ENCODE peak calls at places on chromosomes 2 and 18, in ten cellular contexts. One of them, this sample, is unnamed.
A peak's percentile ranks its signal among the peaks of the same experiment; 100 is the strongest.

GRCh38 chr2:223846524-223846923 is 9.1 kb upstream of the AP1S3 start:
- DNase-seq in AG08395: peak; percentile 84
- DNase-seq in GM20000: no peak
- DNase-seq in transverse colon: no peak
- DNase-seq in H4: peak; percentile 21
- DNase-seq in colonic mucosa: no peak
- DNase-seq in upper lobe of right lung: no peak
- DNase-seq in mesenteric fat pad: no peak
- DNase-seq in right cardiac atrium: no peak
- DNase-seq in IMR-90: peak; percentile 93
- DNase-seq in this sample: no peak

GRCh38 chr2:86035883-86036789 is 69.5 kb downstream of the POLR1A start:
- DNase-seq in AG08395: peak; percentile 87
- DNase-seq in GM20000: peak; percentile 88
- DNase-seq in transverse colon: peak; percentile 80
- DNase-seq in H4: no peak
- DNase-seq in colonic mucosa: peak; percentile 67
- DNase-seq in upper lobe of right lung: peak; percentile 86
- DNase-seq in mesenteric fat pad: no peak
- DNase-seq in right cardiac atrium: peak; percentile 81
- DNase-seq in IMR-90: peak; percentile 86
- DNase-seq in this sample: peak; percentile 95

GRCh38 chr2:171762879-171763573 is 75.8 kb downstream of the DYNC1I2 start:
- DNase-seq in AG08395: peak; percentile 12
- DNase-seq in GM20000: no peak
- DNase-seq in transverse colon: no peak
- DNase-seq in H4: no peak
- DNase-seq in colonic mucosa: no peak
- DNase-seq in upper lobe of right lung: no peak
- DNase-seq in mesenteric fat pad: no peak
- DNase-seq in right cardiac atrium: no peak
- DNase-seq in IMR-90: peak; percentile 49
- DNase-seq in this sample: no peak

GRCh38 chr2:121505005-121505404 is 25.7 kb upstream of the RNU4ATAC start:
- DNase-seq in AG08395: peak; percentile 79
- DNase-seq in GM20000: no peak
- DNase-seq in transverse colon: no peak
- DNase-seq in H4: peak; percentile 26
- DNase-seq in colonic mucosa: no peak
- DNase-seq in upper lobe of right lung: no peak
- DNase-seq in mesenteric fat pad: no peak
- DNase-seq in right cardiac atrium: no peak
- DNase-seq in IMR-90: peak; percentile 87
- DNase-seq in this sample: no peak

GRCh38 chr2:61493523-61493942 is 22.6 kb upstream of the USP34 start:
- DNase-seq in AG08395: no peak
- DNase-seq in GM20000: no peak
- DNase-seq in transverse colon: no peak
- DNase-seq in H4: no peak
- DNase-seq in colonic mucosa: no peak
- DNase-seq in upper lobe of right lung: no peak
- DNase-seq in mesenteric fat pad: no peak
- DNase-seq in right cardiac atrium: no peak
- DNase-seq in IMR-90: peak; percentile 40
- DNase-seq in this sample: no peak

GRCh38 chr18:73979742-73980141 is 167.9 kb downstream of the FBXO15 start:
- DNase-seq in AG08395: no peak
- DNase-seq in GM20000: no peak
- DNase-seq in transverse colon: no peak
- DNase-seq in H4: peak; percentile 8
- DNase-seq in colonic mucosa: no peak
- DNase-seq in upper lobe of right lung: no peak
- DNase-seq in mesenteric fat pad: no peak
- DNase-seq in right cardiac atrium: no peak
- DNase-seq in IMR-90: peak; percentile 84
- DNase-seq in this sample: no peak

GRCh38 chr2:70947556-70948184 is 12.0 kb downstream of the ATP6V1B1 start:
- DNase-seq in AG08395: peak; percentile 45
- DNase-seq in GM20000: no peak
- DNase-seq in transverse colon: no peak
- DNase-seq in H4: no peak
- DNase-seq in colonic mucosa: peak; percentile 12
- DNase-seq in upper lobe of right lung: peak; percentile 28
- DNase-seq in mesenteric fat pad: peak; percentile 82
- DNase-seq in right cardiac atrium: no peak
- DNase-seq in IMR-90: peak; percentile 75
- DNase-seq in this sample: no peak

GRCh38 chr18:711330-711692 is 1.1 kb downstream of the ENOSF1 start:
- DNase-seq in AG08395: no peak
- DNase-seq in GM20000: peak; percentile 13
- DNase-seq in transverse colon: peak; percentile 13
- DNase-seq in H4: no peak
- DNase-seq in colonic mucosa: no peak
- DNase-seq in upper lobe of right lung: no peak
- DNase-seq in mesenteric fat pad: no peak
- DNase-seq in right cardiac atrium: no peak
- DNase-seq in IMR-90: no peak
- DNase-seq in this sample: no peak

GRCh38 chr2:69956580-69956979 is 4.9 kb downstream of the ASPRV1 start:
- DNase-seq in AG08395: no peak
- DNase-seq in GM20000: no peak
- DNase-seq in transverse colon: no peak
- DNase-seq in H4: no peak
- DNase-seq in colonic mucosa: no peak
- DNase-seq in upper lobe of right lung: no peak
- DNase-seq in mesenteric fat pad: no peak
- DNase-seq in right cardiac atrium: no peak
- DNase-seq in IMR-90: no peak
- DNase-seq in this sample: no peak

GRCh38 chr2:168583064-168583709 is 127.1 kb downstream of the CERS6 start:
- DNase-seq in AG08395: peak; percentile 14
- DNase-seq in GM20000: peak; percentile 40
- DNase-seq in transverse colon: no peak
- DNase-seq in H4: peak; percentile 38
- DNase-seq in colonic mucosa: no peak
- DNase-seq in upper lobe of right lung: no peak
- DNase-seq in mesenteric fat pad: no peak
- DNase-seq in right cardiac atrium: no peak
- DNase-seq in IMR-90: peak; percentile 43
- DNase-seq in this sample: peak; percentile 7

GRCh38 chr2:101776172-101777043 is 78.9 kb downstream of the MAP4K4 start:
- DNase-seq in AG08395: no peak
- DNase-seq in GM20000: no peak
- DNase-seq in transverse colon: no peak
- DNase-seq in H4: no peak
- DNase-seq in colonic mucosa: no peak
- DNase-seq in upper lobe of right lung: no peak
- DNase-seq in mesenteric fat pad: no peak
- DNase-seq in right cardiac atrium: no peak
- DNase-seq in IMR-90: no peak
- DNase-seq in this sample: no peak

GRCh38 chr2:219079417-219079816 is 18.7 kb upstream of the IHH start:
- DNase-seq in AG08395: peak; percentile 38
- DNase-seq in GM20000: no peak
- DNase-seq in transverse colon: peak; percentile 77
- DNase-seq in H4: no peak
- DNase-seq in colonic mucosa: peak; percentile 87
- DNase-seq in upper lobe of right lung: no peak
- DNase-seq in mesenteric fat pad: no peak
- DNase-seq in right cardiac atrium: no peak
- DNase-seq in IMR-90: peak; percentile 62
- DNase-seq in this sample: no peak

GRCh38 chr2:84435331-84436081 is 23.6 kb downstream of the SUCLG1 start:
- DNase-seq in AG08395: peak; percentile 29
- DNase-seq in GM20000: no peak
- DNase-seq in transverse colon: no peak
- DNase-seq in H4: no peak
- DNase-seq in colonic mucosa: no peak
- DNase-seq in upper lobe of right lung: no peak
- DNase-seq in mesenteric fat pad: no peak
- DNase-seq in right cardiac atrium: peak; percentile 25
- DNase-seq in IMR-90: peak; percentile 93
- DNase-seq in this sample: no peak

GRCh38 chr18:49813071-49813320 is 337 bp downstream of the ACAA2 start:
- DNase-seq in AG08395: peak; percentile 24
- DNase-seq in GM20000: peak; percentile 48
- DNase-seq in transverse colon: peak; percentile 43
- DNase-seq in H4: peak; percentile 11
- DNase-seq in colonic mucosa: peak; percentile 56
- DNase-seq in upper lobe of right lung: peak; percentile 78
- DNase-seq in mesenteric fat pad: no peak
- DNase-seq in right cardiac atrium: peak; percentile 39
- DNase-seq in IMR-90: peak; percentile 28
- DNase-seq in this sample: peak; percentile 75

GRCh38 chr2:136736236-136736635 is 29.1 kb upstream of the THSD7B start:
- DNase-seq in AG08395: no peak
- DNase-seq in GM20000: no peak
- DNase-seq in transverse colon: no peak
- DNase-seq in H4: no peak
- DNase-seq in colonic mucosa: no peak
- DNase-seq in upper lobe of right lung: no peak
- DNase-seq in mesenteric fat pad: no peak
- DNase-seq in right cardiac atrium: no peak
- DNase-seq in IMR-90: no peak
- DNase-seq in this sample: no peak

GRCh38 chr2:216991563-216991962 is 131.7 kb upstream of the TNP1 start:
- DNase-seq in AG08395: no peak
- DNase-seq in GM20000: no peak
- DNase-seq in transverse colon: no peak
- DNase-seq in H4: no peak
- DNase-seq in colonic mucosa: peak; percentile 40
- DNase-seq in upper lobe of right lung: no peak
- DNase-seq in mesenteric fat pad: no peak
- DNase-seq in right cardiac atrium: peak; percentile 57
- DNase-seq in IMR-90: peak; percentile 25
- DNase-seq in this sample: no peak

GRCh38 chr18:75208836-75209128 is 157 bp downstream of the PTGR3 start:
- DNase-seq in AG08395: no peak
- DNase-seq in GM20000: no peak
- DNase-seq in transverse colon: no peak
- DNase-seq in H4: no peak
- DNase-seq in colonic mucosa: no peak
- DNase-seq in upper lobe of right lung: no peak
- DNase-seq in mesenteric fat pad: no peak
- DNase-seq in right cardiac atrium: no peak
- DNase-seq in IMR-90: no peak
- DNase-seq in this sample: no peak

GRCh38 chr2:215994901-215995300 is 18.4 kb downstream of the MREG start:
- DNase-seq in AG08395: no peak
- DNase-seq in GM20000: no peak
- DNase-seq in transverse colon: no peak
- DNase-seq in H4: no peak
- DNase-seq in colonic mucosa: no peak
- DNase-seq in upper lobe of right lung: no peak
- DNase-seq in mesenteric fat pad: no peak
- DNase-seq in right cardiac atrium: no peak
- DNase-seq in IMR-90: no peak
- DNase-seq in this sample: no peak

GRCh38 chr2:105824446-105824845 is 79.7 kb downstream of the NCK2 start:
- DNase-seq in AG08395: no peak
- DNase-seq in GM20000: no peak
- DNase-seq in transverse colon: no peak
- DNase-seq in H4: no peak
- DNase-seq in colonic mucosa: no peak
- DNase-seq in upper lobe of right lung: no peak
- DNase-seq in mesenteric fat pad: no peak
- DNase-seq in right cardiac atrium: no peak
- DNase-seq in IMR-90: no peak
- DNase-seq in this sample: no peak

GRCh38 chr2:200966770-200967169 is 3.3 kb upstream of the ORC2 start:
- DNase-seq in AG08395: peak; percentile 61
- DNase-seq in GM20000: peak; percentile 21
- DNase-seq in transverse colon: no peak
- DNase-seq in H4: peak; percentile 40
- DNase-seq in colonic mucosa: no peak
- DNase-seq in upper lobe of right lung: no peak
- DNase-seq in mesenteric fat pad: no peak
- DNase-seq in right cardiac atrium: no peak
- DNase-seq in IMR-90: peak; percentile 83
- DNase-seq in this sample: no peak

GRCh38 chr2:240820607-240821428 is 799 bp upstream of the KIF1A start:
- DNase-seq in AG08395: no peak
- DNase-seq in GM20000: no peak
- DNase-seq in transverse colon: no peak
- DNase-seq in H4: peak; percentile 1
- DNase-seq in colonic mucosa: no peak
- DNase-seq in upper lobe of right lung: no peak
- DNase-seq in mesenteric fat pad: peak; percentile 77
- DNase-seq in right cardiac atrium: no peak
- DNase-seq in IMR-90: no peak
- DNase-seq in this sample: no peak